ENCODE peak calls at places on chromosomes 3 and 15, in nine cellular contexts. F is HEK293T; Y is T follicular helper cell; Z is amniotic stem cell; A is NCI-H460; O is uterus; W is H4; S is NCI-H1694 treated with DMSO at 0.1 percent for 48 hours; H is stimulated activated effector memory CD8-positive, alpha-beta T cell treated with anti-CD3 and anti-CD28 coated beads, Interleukin-12 subunit alpha, Interleukin-12 subunit beta, amount 100 ng/mL, for 72 hours. J is an unnamed sample.

GRCh38 chr3:66344846-66345578 is 124.2 kb downstream of the SLC25A26 start:
- DNase-seq in F (no peak), Y (no peak), Z (no peak), A (no peak), O (no peak), W (no peak), S (no peak), H (no peak), J (no peak)

GRCh38 chr3:65338571-65338970 is 650.8 kb upstream of the ADAMTS9 start:
- DNase-seq in F (no peak), Y (no peak), Z (no peak), A (no peak), O (no peak), W (no peak), S (no peak), H (no peak), J (no peak)

GRCh38 chr3:99639579-99639978 is 1.2 kb downstream of the COL8A1 start:
- DNase-seq in F (no peak), Y (no peak), Z (no peak), A (no peak), O (no peak), W (no peak), S (no peak), H (no peak), J (no peak)

GRCh38 chr15:76150508-76150907 is 90.7 kb downstream of the TMEM266 start:
- DNase-seq in F (no peak), Y (no peak), Z (no peak), A (no peak), O (no peak), W (no peak), S (peak; percentile 65), H (no peak), J (no peak)

GRCh38 chr15:87623832-87624231 is 632.7 kb downstream of the NTRK3 start:
- DNase-seq in F (no peak), Y (no peak), Z (no peak), A (no peak), O (no peak), W (peak; percentile 40), S (no peak), H (no peak), J (no peak)

GRCh38 chr3:165206454-165207266 is 10.5 kb upstream of the SLITRK3 start:
- DNase-seq in F (peak; percentile 73), Y (no peak), Z (peak; percentile 30), A (peak; percentile 56), O (peak; percentile 71), W (peak; percentile 84), S (peak; percentile 83), H (no peak), J (no peak)

GRCh38 chr3:98012974-98013373 is 22.1 kb downstream of the GABRR3 start:
- DNase-seq in F (no peak), Y (no peak), Z (no peak), A (no peak), O (no peak), W (peak; percentile 27), S (no peak), H (no peak), J (no peak)

GRCh38 chr3:88000853-88001252 is 58.0 kb downstream of the CGGBP1 start:
- DNase-seq in F (no peak), Y (no peak), Z (no peak), A (no peak), O (no peak), W (no peak), S (no peak), H (peak; percentile 54), J (no peak)

GRCh38 chr15:40029979-40030893 is 8.7 kb downstream of the SRP14 start:
- DNase-seq in F (peak; percentile 24), Y (no peak), Z (no peak), A (no peak), O (no peak), W (no peak), S (no peak), H (no peak), J (no peak)

GRCh38 chr15:51380999-51381806 is 39.7 kb downstream of the GLDN start:
- DNase-seq in F (peak; percentile 63), Y (no peak), Z (peak; percentile 70), A (peak; percentile 72), O (peak; percentile 24), W (peak; percentile 85), S (peak; percentile 23), H (peak; percentile 54), J (no peak)